ENCODE peak calls at places on chromosomes 7 and 10, in five cellular contexts. One of them, this sample, is unnamed.
A peak's percentile ranks its signal among the peaks of the same experiment; 100 is the strongest.

GRCh38 chr7:149147730-149148653 is 739 bp downstream of the ZNF398 start:
- DNase-seq in NCI-H748 treated with DMSO at 0.1 percent for 48 hours: no peak
- DNase-seq in activated CD4-positive, alpha-beta T cell treated with anti-CD3 and anti-CD28 coated beads, Interleukin-2, amount 50 U/mL, for 24 hours: peak; percentile 38
- DNase-seq in C1 segment of cervical spinal cord: peak; percentile 61
- DNase-seq in breast epithelium: peak; percentile 57
- DNase-seq in this sample: no peak

GRCh38 chr7:47153571-47153970 is 428.3 kb downstream of the TNS3 start:
- DNase-seq in NCI-H748 treated with DMSO at 0.1 percent for 48 hours: peak; percentile 79
- DNase-seq in breast epithelium: no peak
- DNase-seq in C1 segment of cervical spinal cord: no peak
- DNase-seq in activated CD4-positive, alpha-beta T cell treated with anti-CD3 and anti-CD28 coated beads, Interleukin-2, amount 50 U/mL, for 24 hours: no peak
- DNase-seq in this sample: no peak

GRCh38 chr10:15528478-15529239 is 157.6 kb upstream of the FAM171A1 start:
- DNase-seq in activated CD4-positive, alpha-beta T cell treated with anti-CD3 and anti-CD28 coated beads, Interleukin-2, amount 50 U/mL, for 24 hours: no peak
- DNase-seq in C1 segment of cervical spinal cord: no peak
- DNase-seq in NCI-H748 treated with DMSO at 0.1 percent for 48 hours: no peak
- DNase-seq in breast epithelium: no peak
- DNase-seq in this sample: no peak

GRCh38 chr7:8436965-8437364 is 3.6 kb downstream of the NXPH1 start:
- DNase-seq in activated CD4-positive, alpha-beta T cell treated with anti-CD3 and anti-CD28 coated beads, Interleukin-2, amount 50 U/mL, for 24 hours: no peak
- DNase-seq in NCI-H748 treated with DMSO at 0.1 percent for 48 hours: peak; percentile 85
- DNase-seq in breast epithelium: no peak
- DNase-seq in C1 segment of cervical spinal cord: no peak
- DNase-seq in this sample: no peak

GRCh38 chr7:22445140-22445722 is 54.8 kb downstream of the STEAP1B start:
- DNase-seq in activated CD4-positive, alpha-beta T cell treated with anti-CD3 and anti-CD28 coated beads, Interleukin-2, amount 50 U/mL, for 24 hours: no peak
- DNase-seq in breast epithelium: peak; percentile 61
- DNase-seq in NCI-H748 treated with DMSO at 0.1 percent for 48 hours: no peak
- DNase-seq in C1 segment of cervical spinal cord: peak; percentile 14
- DNase-seq in this sample: peak; percentile 92

GRCh38 chr7:106604303-106604918 is 56.5 kb downstream of the CCDC71L start:
- DNase-seq in C1 segment of cervical spinal cord: no peak
- DNase-seq in NCI-H748 treated with DMSO at 0.1 percent for 48 hours: no peak
- DNase-seq in breast epithelium: no peak
- DNase-seq in activated CD4-positive, alpha-beta T cell treated with anti-CD3 and anti-CD28 coated beads, Interleukin-2, amount 50 U/mL, for 24 hours: no peak
- DNase-seq in this sample: no peak

GRCh38 chr10:62584216-62584615 is 210.0 kb downstream of the ZNF365 start:
- DNase-seq in breast epithelium: no peak
- DNase-seq in NCI-H748 treated with DMSO at 0.1 percent for 48 hours: no peak
- DNase-seq in activated CD4-positive, alpha-beta T cell treated with anti-CD3 and anti-CD28 coated beads, Interleukin-2, amount 50 U/mL, for 24 hours: no peak
- DNase-seq in C1 segment of cervical spinal cord: no peak
- DNase-seq in this sample: peak; percentile 62

GRCh38 chr7:140719711-140720110 is 23.2 kb downstream of the NDUFB2 start:
- DNase-seq in C1 segment of cervical spinal cord: no peak
- DNase-seq in activated CD4-positive, alpha-beta T cell treated with anti-CD3 and anti-CD28 coated beads, Interleukin-2, amount 50 U/mL, for 24 hours: no peak
- DNase-seq in breast epithelium: no peak
- DNase-seq in NCI-H748 treated with DMSO at 0.1 percent for 48 hours: no peak
- DNase-seq in this sample: no peak

GRCh38 chr7:131365876-131366275 is 38.2 kb downstream of the MKLN1 start:
- DNase-seq in breast epithelium: no peak
- DNase-seq in NCI-H748 treated with DMSO at 0.1 percent for 48 hours: no peak
- DNase-seq in C1 segment of cervical spinal cord: no peak
- DNase-seq in activated CD4-positive, alpha-beta T cell treated with anti-CD3 and anti-CD28 coated beads, Interleukin-2, amount 50 U/mL, for 24 hours: no peak
- DNase-seq in this sample: no peak

GRCh38 chr10:69389827-69390490 is 26.8 kb downstream of the TACR2 start:
- DNase-seq in breast epithelium: no peak
- DNase-seq in NCI-H748 treated with DMSO at 0.1 percent for 48 hours: no peak
- DNase-seq in C1 segment of cervical spinal cord: no peak
- DNase-seq in activated CD4-positive, alpha-beta T cell treated with anti-CD3 and anti-CD28 coated beads, Interleukin-2, amount 50 U/mL, for 24 hours: no peak
- DNase-seq in this sample: no peak

GRCh38 chr7:51133992-51134391 is 182.6 kb downstream of the COBL start:
- DNase-seq in activated CD4-positive, alpha-beta T cell treated with anti-CD3 and anti-CD28 coated beads, Interleukin-2, amount 50 U/mL, for 24 hours: no peak
- DNase-seq in C1 segment of cervical spinal cord: no peak
- DNase-seq in NCI-H748 treated with DMSO at 0.1 percent for 48 hours: no peak
- DNase-seq in breast epithelium: no peak
- DNase-seq in this sample: no peak

GRCh38 chr7:157279973-157280841 is 56.6 kb upstream of the DNAJB6 start:
- DNase-seq in NCI-H748 treated with DMSO at 0.1 percent for 48 hours: no peak
- DNase-seq in activated CD4-positive, alpha-beta T cell treated with anti-CD3 and anti-CD28 coated beads, Interleukin-2, amount 50 U/mL, for 24 hours: no peak
- DNase-seq in breast epithelium: no peak
- DNase-seq in C1 segment of cervical spinal cord: no peak
- DNase-seq in this sample: no peak

GRCh38 chr10:114526497-114527238 is 122.4 kb upstream of the AFAP1L2 start:
- DNase-seq in C1 segment of cervical spinal cord: peak; percentile 27
- DNase-seq in activated CD4-positive, alpha-beta T cell treated with anti-CD3 and anti-CD28 coated beads, Interleukin-2, amount 50 U/mL, for 24 hours: peak; percentile 61
- DNase-seq in breast epithelium: peak; percentile 60
- DNase-seq in NCI-H748 treated with DMSO at 0.1 percent for 48 hours: peak; percentile 25
- DNase-seq in this sample: peak; percentile 95

GRCh38 chr10:61841338-61841875 is 60.1 kb upstream of the ARID5B start:
- DNase-seq in NCI-H748 treated with DMSO at 0.1 percent for 48 hours: no peak
- DNase-seq in breast epithelium: no peak
- DNase-seq in activated CD4-positive, alpha-beta T cell treated with anti-CD3 and anti-CD28 coated beads, Interleukin-2, amount 50 U/mL, for 24 hours: no peak
- DNase-seq in C1 segment of cervical spinal cord: no peak
- DNase-seq in this sample: no peak

GRCh38 chr10:109040622-109041021 is 882.7 kb downstream of the XPNPEP1 start:
- DNase-seq in activated CD4-positive, alpha-beta T cell treated with anti-CD3 and anti-CD28 coated beads, Interleukin-2, amount 50 U/mL, for 24 hours: no peak
- DNase-seq in breast epithelium: no peak
- DNase-seq in NCI-H748 treated with DMSO at 0.1 percent for 48 hours: no peak
- DNase-seq in C1 segment of cervical spinal cord: no peak
- DNase-seq in this sample: no peak

GRCh38 chr7:51146816-51147586 is 169.6 kb downstream of the COBL start:
- DNase-seq in C1 segment of cervical spinal cord: no peak
- DNase-seq in activated CD4-positive, alpha-beta T cell treated with anti-CD3 and anti-CD28 coated beads, Interleukin-2, amount 50 U/mL, for 24 hours: no peak
- DNase-seq in breast epithelium: no peak
- DNase-seq in NCI-H748 treated with DMSO at 0.1 percent for 48 hours: no peak
- DNase-seq in this sample: peak; percentile 64

GRCh38 chr10:126160571-126160970 is 227.7 kb downstream of the ADAM12 start:
- DNase-seq in breast epithelium: no peak
- DNase-seq in NCI-H748 treated with DMSO at 0.1 percent for 48 hours: no peak
- DNase-seq in activated CD4-positive, alpha-beta T cell treated with anti-CD3 and anti-CD28 coated beads, Interleukin-2, amount 50 U/mL, for 24 hours: no peak
- DNase-seq in C1 segment of cervical spinal cord: no peak
- DNase-seq in this sample: no peak

GRCh38 chr7:149313981-149314380 is 52.0 kb downstream of the ZNF783 start:
- DNase-seq in activated CD4-positive, alpha-beta T cell treated with anti-CD3 and anti-CD28 coated beads, Interleukin-2, amount 50 U/mL, for 24 hours: no peak
- DNase-seq in NCI-H748 treated with DMSO at 0.1 percent for 48 hours: no peak
- DNase-seq in C1 segment of cervical spinal cord: no peak
- DNase-seq in breast epithelium: no peak
- DNase-seq in this sample: no peak

GRCh38 chr10:88672041-88672440 is 7.8 kb downstream of the LIPF start:
- DNase-seq in activated CD4-positive, alpha-beta T cell treated with anti-CD3 and anti-CD28 coated beads, Interleukin-2, amount 50 U/mL, for 24 hours: no peak
- DNase-seq in NCI-H748 treated with DMSO at 0.1 percent for 48 hours: no peak
- DNase-seq in C1 segment of cervical spinal cord: no peak
- DNase-seq in breast epithelium: no peak
- DNase-seq in this sample: no peak

GRCh38 chr10:117425908-117426566 is 50.8 kb upstream of the PDZD8 start:
- DNase-seq in breast epithelium: no peak
- DNase-seq in NCI-H748 treated with DMSO at 0.1 percent for 48 hours: no peak
- DNase-seq in C1 segment of cervical spinal cord: no peak
- DNase-seq in activated CD4-positive, alpha-beta T cell treated with anti-CD3 and anti-CD28 coated beads, Interleukin-2, amount 50 U/mL, for 24 hours: no peak
- DNase-seq in this sample: no peak

This sample was measured in esophagus muscularis mucosa.